ENCODE peak calls at places on chromosomes 16 and 17, in four cellular contexts. M is WTC11, L is K562, E is HepG2. F is an unnamed sample.

GRCh38 chr17:71970312-71970711 is 150.5 kb upstream of the SOX9 start:
- DNase-seq in M (no peak), L (no peak), E (no peak), F (no peak)

GRCh38 chr16:87395181-87395842 is 3.2 kb downstream of the MAP1LC3B start:
- DNase-seq in M (no peak), L (no peak), E (no peak), F (no peak)

GRCh38 chr17:69574257-69575197 is 160.0 kb downstream of the MAP2K6 start:
- DNase-seq in M (no peak), L (no peak), E (no peak), F (no peak)

GRCh38 chr17:12789976-12790805 is 893 bp downstream of the ARHGAP44 start:
- DNase-seq in M (peak), L (no peak), E (no peak), F (peak)

GRCh38 chr17:74089869-74090464 is 113.5 kb upstream of the RPL38 start:
- DNase-seq in M (peak), L (peak), E (peak), F (peak)

GRCh38 chr17:7711356-7711755 is 6.2 kb upstream of the DNAH2 start:
- DNase-seq in M (peak), L (no peak), E (no peak), F (peak)

GRCh38 chr17:61410555-61411089 is 11.0 kb downstream of the TBX2 start:
- DNase-seq in M (peak), L (no peak), E (no peak), F (no peak)

GRCh38 chr16:46695937-46696336 is 6.5 kb downstream of the ORC6 start:
- DNase-seq in M (no peak), L (no peak), E (no peak), F (no peak)

GRCh38 chr16:20901441-20902112 is 1.0 kb downstream of the LYRM1 start:
- DNase-seq in M (peak), L (peak), E (peak), F (peak)

DNA sequence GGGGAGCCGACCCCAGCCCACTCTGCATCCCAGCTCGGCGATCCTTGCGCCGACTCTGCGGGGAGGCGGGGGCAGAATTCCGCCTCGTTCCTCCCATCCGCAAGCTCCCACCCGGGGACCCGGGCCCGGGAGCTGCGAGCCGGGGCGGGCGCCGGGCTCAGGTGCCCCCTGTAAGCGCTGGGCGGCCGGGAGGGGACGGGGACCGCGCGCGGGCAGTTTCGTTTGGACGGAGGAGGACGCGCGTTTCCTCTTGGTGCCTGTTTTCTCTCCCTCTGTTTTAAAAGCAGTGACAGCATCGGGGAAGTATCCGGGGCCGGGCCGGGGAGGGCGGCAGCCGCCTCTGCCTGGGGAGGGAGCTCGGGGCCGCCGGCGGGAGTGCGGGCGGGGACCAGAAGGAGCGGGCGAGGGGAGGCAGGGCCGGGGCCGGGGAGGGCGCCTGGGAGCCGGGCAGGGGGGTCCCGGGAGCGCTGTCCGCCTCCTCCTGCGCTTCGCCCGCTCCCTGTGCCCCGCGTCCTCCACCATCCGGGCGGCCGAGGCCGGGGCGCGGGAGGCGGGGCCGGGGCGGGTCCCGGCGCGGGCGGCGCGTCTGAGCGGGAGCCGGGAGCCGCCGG is 57.0 kb downstream of the RAP1GAP2 start:
- DNase-seq in M (peak), L (no peak), E (no peak), F (no peak)
- TF ChIP-seq SP1 in M (no peak), L (no peak), E (no peak), F (no peak)

DNA sequence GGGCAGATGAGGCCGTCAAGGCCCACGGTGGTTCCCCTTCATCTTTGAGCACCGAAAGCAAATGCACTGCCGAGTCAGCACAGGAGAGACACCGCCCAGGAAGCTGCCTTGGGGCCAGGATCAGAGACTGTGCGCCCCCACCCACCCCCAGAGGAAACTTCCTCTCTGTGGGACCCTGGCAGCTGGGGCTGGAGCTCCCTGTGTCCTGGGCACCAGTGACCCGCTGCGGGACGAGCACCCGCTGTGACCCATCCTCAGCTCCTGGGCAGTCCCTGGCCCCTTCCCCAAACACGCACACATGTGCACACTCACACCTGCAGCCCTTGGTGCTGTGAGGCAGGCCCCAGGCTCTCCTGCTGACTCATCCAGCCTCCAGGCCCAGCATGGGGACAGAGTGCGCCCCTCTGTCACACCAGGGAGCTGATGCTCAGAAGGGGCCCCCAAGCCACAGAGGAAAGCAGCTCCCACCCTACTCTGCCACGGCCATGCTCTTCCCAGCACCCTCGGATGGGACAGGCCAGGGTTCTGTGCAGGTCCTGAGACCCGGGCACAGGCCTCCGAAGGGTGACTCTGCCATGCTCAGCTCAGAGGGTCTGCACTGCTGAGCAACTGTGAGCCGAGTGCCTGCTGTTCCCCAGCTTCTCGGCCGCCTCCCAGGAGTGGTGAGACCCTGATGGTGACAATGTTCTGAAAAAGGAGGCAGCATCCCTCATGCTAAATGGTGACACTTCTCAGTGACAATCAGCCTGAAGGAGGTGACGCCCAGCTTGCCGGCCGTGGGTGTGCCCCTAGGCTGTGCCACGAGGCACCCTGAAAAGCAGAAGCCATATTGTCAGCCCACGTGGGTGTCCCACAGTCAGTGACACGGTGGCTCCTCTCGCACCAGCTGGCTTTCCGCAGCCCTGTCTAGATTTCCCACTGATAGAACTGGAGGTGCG is 3.6 kb downstream of the PIEZO1 start:
- DNase-seq in M (no peak), L (peak), E (no peak), F (no peak)
- TF ChIP-seq ELF4 in M (no peak), L (no peak), E (no peak), F (no peak)

GRCh38 chr17:412211-413015 is 59.8 kb upstream of the RPH3AL start:
- DNase-seq in M (peak), L (peak), E (peak), F (peak)
- TF ChIP-seq SP1 in M (no peak), L (no peak), E (no peak), F (no peak)

DNA sequence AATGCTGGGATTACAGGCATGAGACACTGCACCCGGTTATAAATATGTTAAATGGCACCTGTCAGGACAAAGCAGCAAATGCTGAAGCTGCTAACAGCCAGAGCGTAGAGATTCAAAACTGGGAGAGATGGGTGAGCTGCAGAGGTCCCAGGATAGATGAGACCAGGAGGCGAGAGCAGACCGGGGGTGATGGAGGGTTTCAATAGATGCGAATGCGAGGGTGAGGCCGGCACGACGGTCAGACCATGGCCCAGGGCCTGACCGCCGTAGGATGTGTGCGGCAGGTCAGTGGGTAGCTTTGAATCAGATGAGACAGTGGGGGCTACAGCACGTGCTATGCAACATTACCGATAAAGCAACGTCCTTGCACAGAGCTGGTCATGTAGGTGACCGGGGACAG is 14.3 kb downstream of the CCDC40 start:
- DNase-seq in M (no peak), L (no peak), E (no peak), F (no peak)
- TF ChIP-seq ELF4 in M (no peak), L (no peak), E (no peak), F (no peak)

DNA sequence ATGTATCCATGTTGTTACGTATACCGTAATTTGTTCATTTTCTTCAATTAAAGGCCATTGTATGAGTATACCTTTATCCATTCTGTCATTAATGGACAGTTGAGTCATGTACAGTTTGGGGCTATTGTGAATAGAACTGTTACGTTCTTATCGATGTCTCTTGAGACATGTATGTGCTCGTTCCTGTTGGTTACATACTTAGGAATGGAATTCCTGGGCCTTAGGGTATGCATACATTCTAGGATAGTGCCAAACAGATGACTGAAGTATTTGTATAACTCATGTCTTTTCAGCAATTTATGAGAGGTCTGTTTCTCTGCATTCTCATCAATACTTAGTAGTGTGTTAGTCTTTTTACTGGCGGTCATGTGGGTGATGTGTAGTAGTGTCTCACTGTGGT is 81.3 kb downstream of the USP22 start:
- DNase-seq in M (no peak), L (no peak), E (no peak), F (no peak)
- TF ChIP-seq SP1 in M (no peak), L (no peak), E (no peak), F (no peak)

DNA sequence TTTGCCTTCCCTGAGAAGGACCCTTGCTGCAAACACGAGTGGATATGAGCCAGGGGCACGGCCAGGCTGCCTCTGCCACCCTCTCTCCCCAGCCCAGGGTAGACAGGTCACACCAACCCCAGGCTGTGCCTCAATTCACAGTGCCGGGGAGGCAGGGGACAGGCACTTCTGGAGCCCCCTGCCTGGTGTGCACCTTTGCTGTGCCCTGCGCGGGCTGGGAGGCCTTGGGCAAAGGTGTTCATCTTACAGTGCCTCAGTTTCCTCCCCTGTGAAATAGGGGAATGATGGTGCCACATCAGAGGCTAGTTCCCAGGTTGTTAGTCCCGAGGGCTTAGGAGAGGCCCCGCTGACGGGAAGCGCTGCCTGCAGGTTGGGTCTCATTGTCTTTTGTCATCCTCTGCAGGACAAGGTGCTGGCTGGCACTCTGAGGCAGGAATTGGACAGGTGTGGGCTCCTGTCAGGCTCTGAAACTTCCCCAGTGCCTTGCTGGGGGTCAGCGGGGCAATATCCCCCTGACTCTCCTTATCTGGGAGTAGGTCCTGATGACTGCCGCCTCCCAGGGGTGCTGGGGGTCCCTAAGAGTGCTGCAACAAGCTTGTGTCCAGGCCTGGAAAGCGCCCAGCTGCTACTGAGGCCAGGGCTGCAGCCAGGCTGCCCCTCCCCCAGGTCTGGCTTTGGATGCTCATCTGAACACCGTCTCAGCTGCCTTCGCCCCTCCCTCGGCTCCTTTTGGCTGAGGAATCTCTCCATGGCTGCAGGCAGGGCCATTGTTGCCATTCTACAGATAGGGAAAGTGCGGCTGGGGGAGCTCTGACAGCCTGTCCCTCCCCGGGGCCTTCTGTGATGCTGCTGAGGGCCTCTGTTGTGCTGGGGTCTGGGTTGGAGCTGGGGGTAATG is 3.1 kb downstream of the PRSS21 start:
- DNase-seq in M (peak), L (no peak), E (no peak), F (no peak)
- TF ChIP-seq ELF4 in M (no peak), L (no peak), E (no peak), F (no peak)

DNA sequence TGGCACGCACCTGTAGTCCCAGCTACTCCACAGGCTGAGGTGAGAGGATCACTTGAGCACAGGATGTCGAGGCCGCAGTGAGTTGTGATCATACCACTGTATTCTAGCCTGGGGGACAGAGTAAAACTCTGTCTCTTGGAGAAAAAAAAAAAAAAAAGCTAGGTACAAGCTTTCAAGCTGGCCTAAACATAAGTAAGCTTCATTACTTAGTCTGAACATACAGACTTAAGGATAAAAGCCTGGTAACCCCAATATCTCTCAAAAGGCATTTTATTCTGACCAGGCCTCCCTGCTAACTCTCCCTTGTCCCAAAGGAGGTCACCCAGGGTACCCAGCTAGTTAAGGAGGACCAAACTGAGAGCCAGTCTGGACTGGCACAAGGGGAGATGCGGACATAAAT is 46.2 kb downstream of the TOM1L2 start:
- DNase-seq in M (no peak), L (no peak), E (no peak), F (no peak)
- TF ChIP-seq SP1 in M (no peak), L (no peak), E (no peak), F (no peak)

GRCh38 chr16:83449861-83450260 is 357.9 kb upstream of the HSBP1 start:
- DNase-seq in M (no peak), L (no peak), E (no peak), F (no peak)
- TF ChIP-seq ELF4 in M (no peak), L (no peak), E (no peak), F (no peak)

GRCh38 chr16:56950051-56950450 is 11.7 kb upstream of the CETP start:
- DNase-seq in M (no peak), L (no peak), E (no peak), F (no peak)

GRCh38 chr16:56950455-56950854 is 11.3 kb upstream of the CETP start:
- DNase-seq in M (no peak), L (no peak), E (no peak), F (no peak)

GRCh38 chr16:56946767-56947603 is 14.8 kb upstream of the CETP start:
- DNase-seq in M (no peak), L (no peak), E (no peak), F (no peak)

GRCh38 chr16:56947604-56947995 is 14.2 kb upstream of the CETP start:
- DNase-seq in M (no peak), L (no peak), E (no peak), F (no peak)

DNA sequence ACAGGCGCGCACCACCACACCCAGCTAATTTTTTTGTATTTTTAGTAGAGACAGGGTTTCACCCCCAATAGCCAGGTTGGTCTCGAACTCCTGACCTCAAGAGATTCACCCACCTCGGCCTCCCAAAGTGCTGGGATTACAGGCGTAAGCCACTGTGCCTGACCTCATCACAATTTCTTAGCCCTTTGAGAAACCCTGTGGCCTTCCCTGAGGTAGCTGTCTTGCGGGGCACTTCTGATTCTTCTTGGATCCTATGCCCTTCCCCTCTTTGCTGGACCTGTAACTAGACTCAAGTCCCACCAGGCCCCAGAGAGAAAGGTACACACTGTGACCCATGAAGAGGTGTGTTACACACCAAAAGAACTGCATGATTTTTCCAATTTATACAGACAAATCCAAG is 13.5 kb upstream of the CETP start:
- DNase-seq in M (no peak), L (no peak), E (no peak), F (no peak)
- TF ChIP-seq SP1 in M (no peak), L (no peak), E (no peak), F (no peak)

GRCh38 chr17:57578608-57578990 is 166.5 kb downstream of the CCDC182 start:
- DNase-seq in M (no peak), L (no peak), E (no peak), F (no peak)

GRCh38 chr17:57576744-57577143 is 168.4 kb downstream of the CCDC182 start:
- DNase-seq in M (no peak), L (no peak), E (no peak), F (no peak)

GRCh38 chr17:57580055-57580739 is 164.9 kb downstream of the CCDC182 start:
- DNase-seq in M (no peak), L (no peak), E (peak), F (no peak)

GRCh38 chr17:57579245-57579644 is 165.9 kb downstream of the CCDC182 start:
- DNase-seq in M (no peak), L (no peak), E (no peak), F (no peak)

DNA sequence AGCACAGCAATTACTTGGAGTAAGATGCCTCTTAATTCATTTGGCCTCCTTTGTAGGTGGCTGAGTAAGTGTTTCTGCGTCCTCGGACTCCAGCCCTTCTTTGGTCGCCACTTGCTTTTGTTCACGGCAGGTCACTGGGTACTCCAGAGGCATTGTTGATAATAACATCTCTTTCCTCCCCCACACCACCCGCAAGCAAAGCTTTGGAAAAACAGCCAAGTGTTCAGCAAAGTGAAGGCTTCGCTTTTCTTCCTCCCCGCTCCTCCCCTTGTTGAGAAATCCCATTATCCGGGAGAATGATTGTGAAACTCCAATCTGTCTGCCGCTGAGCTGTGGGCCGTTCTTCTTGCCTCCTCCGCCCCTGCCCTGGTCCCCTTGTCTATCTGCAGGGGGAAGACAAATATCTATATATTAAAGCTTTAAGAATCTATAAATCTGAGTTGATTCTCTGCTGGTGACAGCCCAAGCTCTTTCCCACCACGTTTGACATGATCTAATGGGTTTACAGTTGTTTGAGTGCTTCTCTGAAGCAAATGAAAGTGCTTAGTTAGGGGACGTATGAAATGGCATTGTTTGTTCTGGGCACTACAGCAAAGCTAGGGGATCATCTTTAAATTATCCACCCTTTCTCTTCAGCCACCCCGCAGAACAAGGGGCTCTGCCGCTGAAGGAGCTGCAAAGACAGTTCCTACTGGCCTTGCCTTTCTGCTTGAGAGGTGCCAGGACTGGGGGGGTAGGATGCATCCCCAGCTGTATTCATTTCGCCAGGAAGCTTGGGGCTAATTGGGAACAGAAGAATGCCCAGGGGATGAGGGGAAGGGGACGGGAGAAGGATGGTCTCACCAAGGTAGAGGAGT is 167.1 kb downstream of the CCDC182 start:
- DNase-seq in M (no peak), L (no peak), E (peak), F (peak)
- TF ChIP-seq ELF4 in M (no peak), L (no peak), E (no peak), F (no peak)